ENCODE peak calls at places on chromosomes 4 and X, in four cellular contexts. U is DMS153; A is activated CD8-positive, alpha-beta memory T cell treated with anti-CD3 and anti-CD28 coated beads for 4 hours; B is SW480. E is an unnamed sample.

GRCh38 chr4:158285429-158286216 is 75.3 kb downstream of the TMEM144 start:
- DNase-seq in B (no peak), A (no peak), U (peak; percentile 1), E (no peak)

GRCh38 chrX:10356979-10357378 is 200.2 kb downstream of the CLCN4 start:
- DNase-seq in B (no peak), A (no peak), U (no peak), E (no peak)

GRCh38 chrX:57282568-57282967 is 3.9 kb upstream of the FAAH2 start:
- DNase-seq in A (no peak), B (peak; percentile 35), U (no peak), E (no peak)

GRCh38 chrX:111506826-111507225 is 4.6 kb upstream of the SERTM2 start:
- DNase-seq in U (no peak), B (no peak), A (no peak), E (no peak)

GRCh38 chrX:53412441-53412840 is 10.0 kb downstream of the SMC1A start:
- DNase-seq in B (no peak), U (no peak), A (no peak), E (no peak)

GRCh38 chrX:15790766-15791380 is 589 bp downstream of the ZRSR2 start:
- DNase-seq in U (no peak), B (no peak), A (no peak), E (no peak)

GRCh38 chr4:54254116-54254914 is 25.2 kb downstream of the PDGFRA start:
- DNase-seq in A (no peak), U (no peak), B (no peak), E (no peak)

GRCh38 chr4:11376146-11376545 is 52.5 kb downstream of the HS3ST1 start:
- DNase-seq in U (no peak), B (no peak), A (no peak), E (no peak)

GRCh38 chr4:6461301-6462165 is 10.9 kb downstream of the PPP2R2C start:
- DNase-seq in A (no peak), B (no peak), U (no peak), E (no peak)

GRCh38 chrX:107825698-107826285 is at the start of gene MID2:
- DNase-seq in U (peak; percentile 14), B (peak; percentile 73), A (peak; percentile 2), E (peak; percentile 1)

GRCh38 chr4:10032625-10033024 is 11.3 kb upstream of the SLC2A9 start:
- DNase-seq in U (no peak), B (peak; percentile 84), A (no peak), E (no peak)

GRCh38 chr4:41390661-41391060 is 133.9 kb downstream of the UCHL1 start:
- DNase-seq in B (no peak), U (no peak), A (no peak), E (no peak)

GRCh38 chr4:114598191-114599121 is at the start of gene UGT8:
- DNase-seq in B (peak; percentile 78), A (no peak), U (peak; percentile 85), E (peak; percentile 47)

GRCh38 chrX:100411802-100412333 is 1.8 kb upstream of the PCDH19 start:
- DNase-seq in U (no peak), B (no peak), A (no peak), E (no peak)

GRCh38 chr4:187258651-187259401 is 535.2 kb upstream of the FAT1 start:
- DNase-seq in B (no peak), A (no peak), U (no peak), E (peak; percentile 66)

GRCh38 chr4:164488114-164488513 is 265.8 kb upstream of the SMIM31 start:
- DNase-seq in U (no peak), A (no peak), B (no peak), E (no peak)

GRCh38 chrX:12497832-12498591 is 293.2 kb upstream of the PRPS2 start:
- DNase-seq in A (no peak), U (no peak), B (no peak), E (no peak)

E was measured in NCI-H1930.